ENCODE peak calls at places on chromosomes 12 and 14, in five cellular contexts. One of them, this sample, is unnamed.
A peak's percentile ranks its signal among the peaks of the same experiment; 100 is the strongest.

GRCh38 chr14:51087024-51087423 is 7.9 kb downstream of the TRIM9 start:
- DNase-seq in AG04450: no peak
- DNase-seq in AG09309: no peak
- DNase-seq in lower leg skin: no peak
- DNase-seq in A673: no peak
- DNase-seq in this sample: no peak

GRCh38 chr12:45730116-45730841 is 773 bp downstream of the ARID2 start:
- DNase-seq in AG09309: no peak
- DNase-seq in lower leg skin: peak; percentile 24
- DNase-seq in AG04450: no peak
- DNase-seq in A673: peak; percentile 67
- DNase-seq in this sample: peak; percentile 84

GRCh38 chr14:64983439-64984310 is 3.0 kb upstream of the FNTB start:
- DNase-seq in AG09309: no peak
- DNase-seq in AG04450: no peak
- DNase-seq in A673: peak; percentile 75
- DNase-seq in lower leg skin: no peak
- DNase-seq in this sample: peak; percentile 46

GRCh38 chr14:35808076-35808657 is 928 bp downstream of the RALGAPA1 start:
- DNase-seq in A673: no peak
- DNase-seq in AG04450: no peak
- DNase-seq in lower leg skin: no peak
- DNase-seq in AG09309: no peak
- DNase-seq in this sample: no peak

GRCh38 chr14:67900188-67900587 is 80.6 kb downstream of the RAD51B start:
- DNase-seq in lower leg skin: no peak
- DNase-seq in A673: peak; percentile 14
- DNase-seq in AG04450: no peak
- DNase-seq in AG09309: peak; percentile 13
- DNase-seq in this sample: no peak

GRCh38 chr14:76245097-76245496 is 93.4 kb downstream of the GPATCH2L start:
- DNase-seq in A673: no peak
- DNase-seq in AG04450: no peak
- DNase-seq in lower leg skin: no peak
- DNase-seq in AG09309: no peak
- DNase-seq in this sample: no peak

GRCh38 chr12:726281-727140 is 25.9 kb upstream of the WNK1 start:
- DNase-seq in AG09309: no peak
- DNase-seq in A673: no peak
- DNase-seq in AG04450: no peak
- DNase-seq in lower leg skin: no peak
- DNase-seq in this sample: no peak

GRCh38 chr12:20314325-20314724 is 54.0 kb upstream of the PDE3A start:
- DNase-seq in AG04450: no peak
- DNase-seq in AG09309: peak; percentile 68
- DNase-seq in A673: no peak
- DNase-seq in lower leg skin: no peak
- DNase-seq in this sample: no peak

GRCh38 chr12:49903351-49903699 is 375 bp downstream of the FAIM2 start:
- DNase-seq in AG09309: no peak
- DNase-seq in lower leg skin: no peak
- DNase-seq in A673: no peak
- DNase-seq in AG04450: no peak
- DNase-seq in this sample: no peak

GRCh38 chr14:78170203-78170602 is at the start of gene NRXN3:
- DNase-seq in AG04450: no peak
- DNase-seq in A673: peak; percentile 10
- DNase-seq in AG09309: no peak
- DNase-seq in lower leg skin: no peak
- DNase-seq in this sample: no peak

GRCh38 chr12:67082221-67082620 is 186.9 kb upstream of the CAND1 start:
- DNase-seq in AG09309: no peak
- DNase-seq in lower leg skin: no peak
- DNase-seq in AG04450: no peak
- DNase-seq in A673: no peak
- DNase-seq in this sample: no peak

GRCh38 chr12:94831081-94831747 is 172.3 kb downstream of the NDUFA12 start:
- DNase-seq in A673: no peak
- DNase-seq in lower leg skin: no peak
- DNase-seq in AG09309: no peak
- DNase-seq in AG04450: no peak
- DNase-seq in this sample: no peak

GRCh38 chr14:101689039-101689501 is 72.4 kb upstream of the PPP2R5C start:
- DNase-seq in AG04450: no peak
- DNase-seq in AG09309: no peak
- DNase-seq in A673: no peak
- DNase-seq in lower leg skin: no peak
- DNase-seq in this sample: no peak

GRCh38 chr14:104574536-104574935 is 5.0 kb upstream of the C14orf180 start:
- DNase-seq in lower leg skin: no peak
- DNase-seq in AG09309: no peak
- DNase-seq in A673: no peak
- DNase-seq in AG04450: no peak
- DNase-seq in this sample: no peak

GRCh38 chr12:3533703-3534386 is 42.8 kb downstream of the PRMT8 start:
- DNase-seq in A673: peak; percentile 20
- DNase-seq in AG04450: no peak
- DNase-seq in lower leg skin: no peak
- DNase-seq in AG09309: no peak
- DNase-seq in this sample: peak; percentile 77

GRCh38 chr14:86221000-86221399 is 691.1 kb downstream of the FLRT2 start:
- DNase-seq in lower leg skin: no peak
- DNase-seq in AG09309: no peak
- DNase-seq in A673: no peak
- DNase-seq in AG04450: no peak
- DNase-seq in this sample: no peak

GRCh38 chr12:30795660-30796507 is 41.1 kb upstream of the CAPRIN2 start:
- DNase-seq in AG09309: no peak
- DNase-seq in AG04450: no peak
- DNase-seq in A673: peak; percentile 89
- DNase-seq in lower leg skin: no peak
- DNase-seq in this sample: peak; percentile 92
- TF ChIP-seq CTCF in AG09309: peak; percentile 17
- TF ChIP-seq CTCF in AG04450: peak; percentile 10
- TF ChIP-seq CTCF in A673: peak; percentile 8
- TF ChIP-seq CTCF in lower leg skin: no peak
- TF ChIP-seq CTCF in this sample: peak; percentile 27

GRCh38 chr12:115983226-115983798 is 294.2 kb downstream of the MED13L start:
- DNase-seq in A673: peak; percentile 42
- DNase-seq in AG09309: no peak
- DNase-seq in lower leg skin: no peak
- DNase-seq in AG04450: no peak
- DNase-seq in this sample: no peak
- TF ChIP-seq CTCF in A673: peak; percentile 48
- TF ChIP-seq CTCF in AG09309: peak; percentile 28
- TF ChIP-seq CTCF in lower leg skin: no peak
- TF ChIP-seq CTCF in AG04450: peak; percentile 33
- TF ChIP-seq CTCF in this sample: peak; percentile 45

GRCh38 chr14:21719841-21720240 is 46.2 kb upstream of the OR4E1 start:
- DNase-seq in AG09309: no peak
- DNase-seq in lower leg skin: no peak
- DNase-seq in A673: no peak
- DNase-seq in AG04450: no peak
- DNase-seq in this sample: no peak

GRCh38 chr14:21721504-21721903 is 47.9 kb upstream of the OR4E1 start:
- DNase-seq in lower leg skin: no peak
- DNase-seq in AG04450: no peak
- DNase-seq in AG09309: no peak
- DNase-seq in A673: no peak
- DNase-seq in this sample: no peak

GRCh38 chr14:21724115-21724973 is 50.7 kb upstream of the OR4E1 start:
- DNase-seq in A673: peak; percentile 84
- DNase-seq in AG04450: no peak
- DNase-seq in lower leg skin: no peak
- DNase-seq in AG09309: no peak
- DNase-seq in this sample: no peak

GRCh38 chr14:21723431-21724045 is 49.9 kb upstream of the OR4E1 start:
- DNase-seq in AG09309: no peak
- DNase-seq in AG04450: no peak
- DNase-seq in lower leg skin: no peak
- DNase-seq in A673: peak; percentile 97
- DNase-seq in this sample: no peak
- TF ChIP-seq CTCF in AG09309: no peak
- TF ChIP-seq CTCF in AG04450: peak; percentile 18
- TF ChIP-seq CTCF in lower leg skin: no peak
- TF ChIP-seq CTCF in A673: peak; percentile 95
- TF ChIP-seq CTCF in this sample: no peak

GRCh38 chr12:131615316-131616053 is 95.4 kb upstream of the SFSWAP start:
- DNase-seq in AG09309: no peak
- DNase-seq in A673: no peak
- DNase-seq in lower leg skin: no peak
- DNase-seq in AG04450: no peak
- DNase-seq in this sample: no peak
- TF ChIP-seq CTCF in AG09309: no peak
- TF ChIP-seq CTCF in A673: no peak
- TF ChIP-seq CTCF in lower leg skin: no peak
- TF ChIP-seq CTCF in AG04450: no peak
- TF ChIP-seq CTCF in this sample: no peak

GRCh38 chr14:93018401-93018800 is 95.5 kb downstream of the CHGA start:
- DNase-seq in AG04450: no peak
- DNase-seq in A673: no peak
- DNase-seq in lower leg skin: no peak
- DNase-seq in AG09309: no peak
- DNase-seq in this sample: no peak

GRCh38 chr14:93017341-93017797 is 94.4 kb downstream of the CHGA start:
- DNase-seq in lower leg skin: no peak
- DNase-seq in AG09309: no peak
- DNase-seq in AG04450: no peak
- DNase-seq in A673: no peak
- DNase-seq in this sample: no peak

GRCh38 chr14:93019970-93020369 is 95.8 kb downstream of the ITPK1 start:
- DNase-seq in lower leg skin: no peak
- DNase-seq in AG04450: no peak
- DNase-seq in AG09309: no peak
- DNase-seq in A673: no peak
- DNase-seq in this sample: no peak

GRCh38 chr14:93017898-93018297 is 94.9 kb downstream of the CHGA start:
- DNase-seq in lower leg skin: no peak
- DNase-seq in AG04450: no peak
- DNase-seq in AG09309: no peak
- DNase-seq in A673: no peak
- DNase-seq in this sample: no peak

DNA sequence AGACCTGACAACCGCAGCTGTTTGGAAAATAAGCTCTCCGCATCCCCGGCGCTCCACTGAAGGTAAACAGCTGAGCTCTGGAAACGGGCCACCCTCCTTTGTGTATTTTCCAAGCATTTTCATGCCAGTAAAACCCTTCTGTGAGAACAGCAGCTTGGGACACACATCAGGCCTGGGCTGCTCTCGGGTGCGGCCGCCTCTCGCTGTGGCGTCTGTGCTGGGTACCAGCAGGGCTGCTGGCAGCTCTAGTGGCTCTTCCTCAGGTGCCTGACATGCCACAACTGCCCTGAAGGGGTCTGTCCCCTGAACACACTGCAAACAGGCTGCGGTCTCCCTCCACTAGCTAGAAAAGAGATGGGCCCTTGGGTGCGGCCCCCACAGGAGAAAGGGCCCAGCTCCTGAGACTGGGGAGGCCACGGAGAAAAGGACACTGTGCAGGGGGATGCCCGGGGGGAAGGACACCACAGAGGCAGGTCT is 96.3 kb downstream of the ITPK1 start:
- DNase-seq in AG04450: no peak
- DNase-seq in AG09309: no peak
- DNase-seq in A673: no peak
- DNase-seq in lower leg skin: no peak
- DNase-seq in this sample: no peak
- TF ChIP-seq CTCF in AG04450: no peak
- TF ChIP-seq CTCF in AG09309: no peak
- TF ChIP-seq CTCF in A673: no peak
- TF ChIP-seq CTCF in lower leg skin: no peak
- TF ChIP-seq CTCF in this sample: no peak

GRCh38 chr12:53381739-53382630 is 2.0 kb downstream of the SP1 start:
- DNase-seq in A673: peak; percentile 72
- DNase-seq in lower leg skin: peak; percentile 54
- DNase-seq in AG04450: no peak
- DNase-seq in AG09309: no peak
- DNase-seq in this sample: no peak
- TF ChIP-seq CTCF in A673: peak; percentile 59
- TF ChIP-seq CTCF in lower leg skin: no peak
- TF ChIP-seq CTCF in AG04450: peak; percentile 29
- TF ChIP-seq CTCF in AG09309: peak; percentile 56
- TF ChIP-seq CTCF in this sample: peak; percentile 40

DNA sequence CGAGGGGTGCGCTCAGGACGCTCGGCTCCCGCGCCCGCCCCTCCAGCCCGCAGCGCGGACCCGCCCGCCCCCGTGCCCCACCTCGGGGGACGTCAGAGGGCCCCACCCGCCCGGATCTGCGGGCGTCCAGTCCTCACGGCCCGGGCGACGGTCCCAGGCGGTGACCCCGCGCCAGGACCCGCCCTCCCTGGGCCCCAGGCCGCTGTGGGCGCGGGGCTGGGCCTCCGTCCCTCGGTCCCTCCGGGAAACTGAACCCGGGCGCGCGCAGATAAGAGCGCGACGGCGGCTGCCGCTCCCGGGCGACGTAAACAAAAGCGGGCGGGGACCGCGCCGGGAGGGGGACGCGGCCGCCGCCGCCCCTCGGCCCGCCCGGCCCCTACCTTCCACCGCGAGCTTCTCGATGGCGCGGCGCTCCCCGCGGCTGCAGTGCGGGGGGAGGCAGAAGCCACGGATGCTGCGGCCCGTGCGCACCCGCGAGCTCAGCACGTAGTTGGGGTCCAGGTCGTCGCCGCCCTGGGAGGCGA is 1.1 kb downstream of the CKB start:
- DNase-seq in lower leg skin: no peak
- DNase-seq in AG09309: no peak
- DNase-seq in AG04450: no peak
- DNase-seq in A673: peak; percentile 51
- DNase-seq in this sample: no peak
- TF ChIP-seq CTCF in lower leg skin: no peak
- TF ChIP-seq CTCF in AG09309: no peak
- TF ChIP-seq CTCF in AG04450: no peak
- TF ChIP-seq CTCF in A673: no peak
- TF ChIP-seq CTCF in this sample: no peak

DNA sequence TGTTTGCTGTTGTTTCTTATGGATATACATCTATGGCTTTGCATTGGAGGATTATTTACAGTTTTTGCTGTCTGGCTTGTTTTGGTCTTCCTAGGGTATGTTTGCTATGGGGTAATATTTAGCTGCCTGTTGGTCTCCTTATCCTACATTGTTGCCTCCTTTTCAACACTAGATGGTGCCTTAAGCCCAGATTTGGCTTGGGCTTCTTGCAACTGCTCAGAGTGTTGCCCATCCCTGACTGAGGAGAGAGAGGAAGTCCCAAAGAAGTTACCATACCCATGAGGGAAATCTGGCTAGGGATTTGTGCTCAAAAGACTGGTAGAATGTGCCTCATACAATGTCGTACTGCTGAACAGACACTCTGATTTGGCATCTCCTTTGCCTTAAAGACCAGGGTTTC is 94.6 kb upstream of the MUCL1 start:
- DNase-seq in AG04450: no peak
- DNase-seq in AG09309: no peak
- DNase-seq in lower leg skin: no peak
- DNase-seq in A673: peak; percentile 74
- DNase-seq in this sample: no peak
- TF ChIP-seq CTCF in AG04450: peak; percentile 27
- TF ChIP-seq CTCF in AG09309: peak; percentile 49
- TF ChIP-seq CTCF in lower leg skin: no peak
- TF ChIP-seq CTCF in A673: peak; percentile 67
- TF ChIP-seq CTCF in this sample: peak; percentile 15

GRCh38 chr12:113786107-113786506 is 180.0 kb downstream of the RBM19 start:
- DNase-seq in lower leg skin: no peak
- DNase-seq in AG09309: no peak
- DNase-seq in A673: no peak
- DNase-seq in AG04450: no peak
- DNase-seq in this sample: no peak
- TF ChIP-seq CTCF in lower leg skin: no peak
- TF ChIP-seq CTCF in AG09309: no peak
- TF ChIP-seq CTCF in A673: no peak
- TF ChIP-seq CTCF in AG04450: peak; percentile 17
- TF ChIP-seq CTCF in this sample: no peak